ENCODE peak calls at places on chromosomes 11 and 22, in four cellular contexts. K is OCI-LY7, F is suprapubic skin, A is HCT116. B is an unnamed sample.

GRCh38 chr22:36156515-36157419 is 3.8 kb downstream of the APOL3 start:
- DNase-seq in F (peak; percentile 92), K (peak; percentile 41), A (no peak), B (peak; percentile 88)

GRCh38 chr22:21726650-21727049 is 8.9 kb downstream of the YPEL1 start:
- DNase-seq in F (no peak), A (peak; percentile 28), K (peak; percentile 79), B (no peak)

GRCh38 chr11:62552465-62552782 is 5.8 kb upstream of the AHNAK start:
- DNase-seq in F (no peak), A (no peak), K (no peak), B (peak; percentile 26)

GRCh38 chr11:125348704-125349635 is 147.1 kb downstream of the FEZ1 start:
- DNase-seq in F (no peak), K (peak; percentile 31), A (no peak), B (peak; percentile 55)

GRCh38 chr11:502288-503178 is 4.5 kb downstream of the RNH1 start:
- DNase-seq in K (no peak), F (no peak), A (no peak), B (no peak)

GRCh38 chr11:35235944-35236666 is 97.1 kb downstream of the CD44 start:
- DNase-seq in A (peak; percentile 61), F (no peak), K (no peak), B (no peak)

GRCh38 chr11:89205378-89205777 is 27.7 kb downstream of the TYR start:
- DNase-seq in A (peak; percentile 4), F (no peak), K (no peak), B (no peak)

GRCh38 chr11:91761406-91762027 is 463.1 kb upstream of the FAT3 start:
- DNase-seq in F (no peak), K (no peak), A (no peak), B (no peak)

DNA sequence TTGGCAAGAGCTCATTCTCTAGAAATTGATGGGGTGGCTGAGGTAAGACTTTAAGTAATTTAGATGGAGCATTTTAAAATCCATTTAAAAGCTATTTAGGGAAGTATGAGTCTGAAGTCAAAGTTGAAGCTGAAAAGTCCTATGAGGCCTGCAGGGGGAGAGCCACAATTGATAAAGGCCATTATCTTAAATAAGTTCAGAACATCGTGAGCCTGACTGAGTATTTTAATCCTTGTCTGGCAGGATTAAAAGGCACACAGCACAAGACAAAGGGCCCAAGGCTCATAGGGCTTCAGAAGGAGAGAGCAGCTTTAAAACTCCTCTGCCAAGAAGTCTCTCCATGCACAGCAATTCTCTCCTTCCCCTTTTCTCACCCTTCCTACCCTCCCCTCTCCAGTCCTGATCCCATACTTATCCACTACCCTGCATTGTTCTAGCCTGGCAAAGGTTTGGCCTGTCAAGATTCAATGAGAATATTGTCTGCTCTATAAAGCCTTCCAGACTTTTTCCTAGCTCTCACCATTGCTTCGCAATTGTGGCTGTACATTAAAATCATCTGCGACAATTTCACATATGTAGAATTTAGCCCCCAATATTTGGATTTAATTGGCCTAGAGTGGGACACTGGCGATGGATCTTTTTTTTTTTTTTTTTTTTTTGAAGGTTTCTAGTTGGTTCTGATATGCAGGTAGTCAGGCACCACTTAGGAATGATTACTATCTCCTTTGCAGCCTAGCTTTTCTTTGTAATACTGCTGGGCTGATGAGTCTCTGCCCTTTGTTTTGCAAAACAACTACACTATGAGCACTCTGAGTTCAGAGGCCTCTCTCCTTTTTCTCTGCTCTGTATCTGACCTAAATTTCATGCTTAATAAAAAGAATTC is 1312.8 kb downstream of the FAM181B start:
- DNase-seq in K (no peak), F (no peak), A (no peak), B (no peak)
- H3K36me3 ChIP-seq in K (no peaks in the 10 kb centered on the region), F (no peaks in the 10 kb centered on the region), A (no peaks in the 10 kb centered on the region), B (no peaks in the 10 kb centered on the region)

GRCh38 chr11:60915250-60915914 is 1.4 kb downstream of the TMEM109 start:
- DNase-seq in A (peak; percentile 41), F (no peak), K (peak; percentile 87), B (peak; percentile 49)
- TF ChIP-seq CTCF in A (peak; percentile 29), F (no peak), K (peak; percentile 82), B (peak; percentile 49)

DNA sequence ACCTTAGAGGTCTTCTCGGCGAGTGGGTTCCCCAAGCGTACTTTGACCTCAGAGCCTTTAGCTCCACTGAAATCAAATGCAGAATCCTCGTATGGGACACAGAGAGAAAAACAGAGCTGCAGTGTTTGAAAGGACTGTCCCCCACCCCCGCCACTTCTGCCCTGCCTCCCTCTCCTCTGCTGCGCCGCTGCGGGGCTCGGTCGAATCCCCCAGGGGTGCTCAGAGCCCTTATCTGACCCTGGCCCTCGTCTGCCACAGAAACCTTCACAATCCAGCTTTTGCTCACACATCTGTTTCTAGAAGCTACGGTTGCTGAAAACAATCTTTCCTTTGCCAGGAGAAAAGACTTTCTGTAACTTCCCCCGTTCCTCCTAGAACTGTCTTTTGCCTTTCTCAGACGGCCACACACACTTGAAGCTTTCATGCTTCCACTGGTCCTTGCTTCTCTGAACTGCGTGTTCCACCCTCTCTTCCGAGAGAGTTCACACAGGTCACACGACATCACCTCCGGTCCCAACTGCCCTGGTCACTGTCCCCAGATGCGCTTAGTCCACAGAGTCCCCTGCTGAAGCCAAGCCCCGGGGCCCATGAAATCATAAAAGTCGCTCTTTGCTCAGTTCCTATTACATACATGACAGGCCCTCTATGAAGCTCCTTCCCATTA is 3.8 kb downstream of the SMIM35 start:
- DNase-seq in F (no peak), K (no peak), A (no peak), B (peak; percentile 30)
- H3K4me1 ChIP-seq in F (peaks cover 20% of the 10 kb centered on the region), K (no peaks in the 10 kb centered on the region), A (no peaks in the 10 kb centered on the region), B (peaks cover 28% of the 10 kb centered on the region)

GRCh38 chr11:118521892-118522311 is 5.4 kb upstream of the TTC36 start:
- DNase-seq in K (no peak), F (no peak), A (no peak), B (no peak)
- H3K36me3 ChIP-seq in K (peaks cover 81% of the 10 kb centered on the region), F (peaks cover 66% of the 10 kb centered on the region), A (peaks cover 34% of the 10 kb centered on the region), B (peaks cover 78% of the 10 kb centered on the region)

DNA sequence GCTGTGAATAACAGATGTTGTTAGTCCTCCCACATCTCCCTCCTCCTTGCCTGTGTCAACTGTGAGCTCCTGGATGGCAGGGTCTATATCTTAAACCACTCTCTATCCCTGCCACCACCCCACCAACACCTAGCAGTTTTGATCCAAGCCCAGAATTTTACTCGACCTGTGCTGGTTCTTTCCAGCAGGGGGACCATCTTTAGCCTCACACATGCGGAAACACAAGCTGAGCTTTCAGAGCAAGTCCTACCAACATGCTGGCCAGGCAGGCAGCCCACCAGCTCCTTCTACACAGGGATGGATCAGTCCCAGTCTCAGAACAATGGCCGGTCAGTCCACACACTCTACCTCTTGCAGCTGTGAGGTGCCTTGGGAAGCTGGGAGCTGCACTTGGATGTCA is 231.5 kb downstream of the NXPE2 start:
- DNase-seq in K (no peak), A (no peak), F (no peak), B (no peak)
- TF ChIP-seq CTCF in K (no peak), A (no peak), F (no peak), B (no peak)

GRCh38 chr11:102116453-102117205 is 6.4 kb downstream of the YAP1 start:
- DNase-seq in K (no peak), A (no peak), F (no peak), B (no peak)

GRCh38 chr11:102114032-102114431 is 3.8 kb downstream of the YAP1 start:
- DNase-seq in F (no peak), K (no peak), A (no peak), B (no peak)

GRCh38 chr11:102117472-102118113 is 7.3 kb downstream of the YAP1 start:
- DNase-seq in K (no peak), A (no peak), F (no peak), B (no peak)

GRCh38 chr11:102112654-102112926 is 2.3 kb downstream of the YAP1 start:
- DNase-seq in F (no peak), K (no peak), A (no peak), B (no peak)

GRCh38 chr11:102115557-102115956 is 5.3 kb downstream of the YAP1 start:
- DNase-seq in A (no peak), F (no peak), K (no peak), B (no peak)
- H3K4me1 ChIP-seq in A (peaks cover 70% of the 10 kb centered on the region), F (peaks cover 72% of the 10 kb centered on the region), K (no peaks in the 10 kb centered on the region), B (peaks cover 90% of the 10 kb centered on the region)

GRCh38 chr11:68891356-68891948 is 12.2 kb downstream of the MRPL21 start:
- DNase-seq in K (no peak), A (no peak), F (no peak), B (no peak)
- H3K36me3 ChIP-seq in K (peaks cover 67% of the 10 kb centered on the region), A (peaks cover 24% of the 10 kb centered on the region), F (peaks cover 54% of the 10 kb centered on the region), B (peaks cover 40% of the 10 kb centered on the region)

B was measured in left ventricle myocardium inferior.